ENCODE peak calls at places on chromosomes 1 and 21, in six cellular contexts. P is NCI-H2081, G is ureter, S is IMR-90, W is H54, Q is HTR-8/SVneo. V is an unnamed sample.

GRCh38 chr1:241658081-241658793 is 6.2 kb downstream of the WDR64 start:
- DNase-seq in G (no peak), P (no peak), S (no peak), W (no peak), Q (no peak), V (no peak)

GRCh38 chr21:36212513-36212780 is 55.8 kb downstream of the DOP1B start:
- DNase-seq in G (no peak), Q (no peak), W (no peak), S (no peak), P (no peak), V (no peak)

GRCh38 chr21:42080788-42081083 is 9.6 kb downstream of the UMODL1 start:
- DNase-seq in P (no peak), Q (no peak), W (no peak), S (peak; percentile 89), G (no peak), V (no peak)

GRCh38 chr1:150410582-150411101 is 46.7 kb downstream of the RPRD2 start:
- DNase-seq in S (peak; percentile 43), G (no peak), W (no peak), Q (no peak), P (no peak), V (no peak)

GRCh38 chr1:210464519-210465039 is 135.9 kb downstream of the HHAT start:
- DNase-seq in S (peak; percentile 44), W (peak; percentile 8), P (peak; percentile 77), Q (no peak), G (peak; percentile 49), V (no peak)

GRCh38 chr1:155531624-155532023 is 31.0 kb downstream of the ASH1L start:
- DNase-seq in P (no peak), Q (no peak), S (peak; percentile 36), G (no peak), W (no peak), V (no peak)

GRCh38 chr1:41682845-41683630 is 198.6 kb upstream of the EDN2 start:
- DNase-seq in Q (no peak), W (no peak), S (peak; percentile 41), P (no peak), G (no peak), V (no peak)

GRCh38 chr1:204075116-204075636 is 2.3 kb downstream of the SOX13 start:
- DNase-seq in W (no peak), S (no peak), G (no peak), P (no peak), Q (no peak), V (no peak)

V was measured in heart right ventricle.